ENCODE peak calls at places on chromosomes 13 and 19, in four cellular contexts. D, I, P and V are unnamed samples.

GRCh38 chr13:112765734-112766133 is 75.9 kb downstream of the ATP11A start:
- DNase-seq in D (no peak), P (no peak), I (no peak), V (no peak)

GRCh38 chr13:27644302-27644701 is 22.6 kb downstream of the POLR1D start:
- DNase-seq in I (peak), D (no peak), P (no peak), V (peak)

GRCh38 chr19:23905771-23906170 is 8.9 kb upstream of the ZNF726 start:
- DNase-seq in I (no peak), D (no peak), P (no peak), V (no peak)

GRCh38 chr13:91313103-91313502 is 34.4 kb upstream of the MIR17HG start:
- DNase-seq in I (no peak), D (no peak), P (no peak), V (no peak)

GRCh38 chr19:51440846-51441409 is 17.3 kb downstream of the SIGLEC8 start:
- DNase-seq in D (no peak), I (no peak), P (no peak), V (no peak)

GRCh38 chr19:5128251-5128931 is 159.5 kb downstream of the KDM4B start:
- DNase-seq in D (peak), P (no peak), I (peak), V (peak)

GRCh38 chr13:48686810-48687209 is 33.1 kb downstream of the CYSLTR2 start:
- DNase-seq in P (no peak), I (no peak), D (no peak), V (no peak)

GRCh38 chr19:53883741-53884140 is 1.7 kb downstream of the PRKCG start:
- DNase-seq in I (no peak), D (no peak), P (no peak), V (no peak)

GRCh38 chr13:87280139-87280538 is 391.0 kb upstream of the SLITRK5 start:
- DNase-seq in D (no peak), P (no peak), I (no peak), V (no peak)

GRCh38 chr19:4977299-4978174 is 8.6 kb downstream of the KDM4B start:
- DNase-seq in D (no peak), P (peak), I (peak), V (no peak)

GRCh38 chr19:58054792-58055482 is 4.1 kb upstream of the ZNF135 start:
- DNase-seq in D (no peak), I (peak), P (peak), V (no peak)

GRCh38 chr19:16222806-16223205 is 25.1 kb downstream of the AP1M1 start:
- DNase-seq in I (no peak), D (no peak), P (no peak), V (no peak)
- H3K27ac ChIP-seq in I (no peak), D (no peak), P (no peak), V (no peak)

DNA sequence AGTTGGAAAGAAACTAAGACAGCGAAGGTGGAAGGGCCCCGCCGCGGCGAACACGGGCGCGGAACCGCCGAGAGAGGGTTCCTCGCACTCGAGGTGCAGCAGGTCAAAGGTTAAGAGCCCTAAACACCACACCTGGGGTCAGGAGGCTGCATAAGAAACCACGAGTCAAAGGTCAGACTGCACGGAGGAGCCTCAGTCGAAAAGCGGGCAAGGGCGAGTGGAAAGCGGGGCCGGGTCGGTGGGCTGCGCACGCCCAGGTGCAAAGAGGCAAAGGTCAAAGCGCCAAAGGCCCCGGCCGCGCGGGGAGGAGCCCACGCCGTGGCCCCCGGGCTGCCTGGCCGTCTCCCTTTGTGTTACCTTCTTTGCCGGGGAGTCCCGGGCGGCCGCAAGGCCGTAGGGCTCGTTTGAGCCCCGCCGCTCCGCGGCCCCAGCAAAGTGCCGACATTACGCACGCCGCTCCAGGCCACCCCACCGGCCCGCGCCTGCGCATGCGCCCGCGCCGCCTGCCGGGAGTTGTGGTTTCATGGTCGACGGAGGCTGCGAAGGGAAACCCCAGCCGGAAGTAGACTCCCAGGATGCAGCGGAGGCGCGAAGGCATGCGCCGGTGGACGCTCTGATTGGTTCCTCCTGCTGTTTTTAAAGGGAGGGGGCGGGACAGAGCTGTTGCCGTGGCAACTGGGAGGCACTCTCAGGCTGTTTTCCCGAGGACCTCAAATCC is at the start of gene POLRMT:
- DNase-seq in P (peak), I (peak), D (peak), V (peak)
- TF ChIP-seq POLR2A in P (no peak), I (peak), D (peak), V (peak)

GRCh38 chr13:30438286-30438685 is 16.0 kb downstream of the UBE2L5 start:
- DNase-seq in P (no peak), D (no peak), I (no peak), V (no peak)

GRCh38 chr13:30446122-30446500 is 19.6 kb downstream of the HMGB1 start:
- DNase-seq in I (no peak), D (no peak), P (no peak), V (no peak)

GRCh38 chr13:30441304-30441703 is 19.0 kb downstream of the UBE2L5 start:
- DNase-seq in P (no peak), I (no peak), D (no peak), V (no peak)

GRCh38 chr13:30443957-30444404 is 21.7 kb downstream of the UBE2L5 start:
- DNase-seq in P (no peak), D (no peak), I (no peak), V (no peak)

DNA sequence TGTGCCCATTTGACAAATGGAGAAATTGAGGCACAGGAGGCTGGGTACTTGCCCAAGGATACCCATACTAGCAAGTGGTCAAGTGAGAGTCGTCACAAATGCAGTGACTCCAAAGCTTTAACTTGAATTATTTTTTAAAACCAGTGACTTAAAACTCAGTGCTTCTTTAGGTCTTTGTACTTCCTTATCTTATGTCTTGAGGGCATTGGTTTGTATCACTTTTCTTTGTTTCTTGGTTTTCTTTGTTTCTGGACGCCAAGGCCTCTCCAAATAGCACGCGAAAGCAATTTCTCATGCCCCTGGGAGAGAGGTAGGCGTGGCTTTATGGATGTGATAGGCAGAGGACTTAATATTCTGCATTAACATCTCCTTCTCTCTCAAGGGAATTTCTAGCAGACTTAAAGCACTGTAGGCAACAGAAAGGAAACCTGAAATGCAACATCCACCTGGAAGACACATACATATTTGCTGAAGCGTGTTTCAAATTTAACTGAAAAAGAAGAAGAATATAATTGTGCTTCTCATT is 20.6 kb downstream of the UBE2L5 start:
- DNase-seq in P (no peak), D (no peak), I (no peak), V (no peak)
- H3K27ac ChIP-seq in P (no peak), D (no peak), I (no peak), V (no peak)

GRCh38 chr19:8336665-8337064 is 6.4 kb downstream of the KANK3 start:
- DNase-seq in I (no peak), D (no peak), P (no peak), V (no peak)

GRCh38 chr19:8336072-8336569 is 6.9 kb downstream of the KANK3 start:
- DNase-seq in D (no peak), I (no peak), P (no peak), V (no peak)

GRCh38 chr19:8333771-8334457 is 9.1 kb downstream of the KANK3 start:
- DNase-seq in I (no peak), P (no peak), D (no peak), V (no peak)

GRCh38 chr19:8334458-8335342 is 8.4 kb downstream of the KANK3 start:
- DNase-seq in D (no peak), P (peak), I (no peak), V (peak)

DNA sequence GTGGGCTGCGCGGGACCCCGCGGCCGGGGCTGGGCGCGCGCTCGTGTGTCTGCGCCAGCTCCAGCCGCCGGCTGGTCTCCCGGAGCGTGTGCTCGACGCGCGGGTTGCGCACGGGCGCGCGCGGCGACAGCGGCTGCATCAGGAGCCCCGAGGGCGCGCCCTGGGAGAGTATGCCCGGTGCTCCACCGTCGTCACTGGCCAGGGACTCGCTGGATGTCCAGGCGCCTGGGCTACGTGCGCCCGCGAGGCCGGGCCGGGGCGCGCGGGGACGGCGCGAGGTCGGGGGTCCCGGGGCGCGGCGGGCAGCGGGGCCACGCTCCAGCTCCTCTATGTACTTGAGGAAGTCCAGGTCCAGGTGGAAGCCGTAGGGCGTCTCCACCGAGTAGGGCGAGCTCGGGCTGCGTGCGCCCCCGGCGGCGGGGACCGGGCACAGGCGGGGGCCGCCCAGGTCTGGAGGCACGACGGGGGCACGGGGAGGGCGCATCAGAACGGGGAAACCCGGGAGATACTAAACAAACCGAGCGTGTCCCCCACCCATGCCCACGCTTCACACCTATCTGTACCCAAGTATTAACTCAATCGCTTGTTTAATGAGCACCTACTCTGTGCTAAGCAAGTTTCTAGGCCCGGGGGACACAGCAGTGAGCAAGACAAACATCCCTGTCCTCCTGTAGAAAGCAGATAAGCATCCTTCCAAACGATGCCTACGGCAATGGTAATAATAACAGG is 7.6 kb downstream of the KANK3 start:
- DNase-seq in D (no peak), P (peak), I (no peak), V (no peak)
- TF ChIP-seq POLR2A in D (no peak), P (no peak), I (no peak), V (no peak)

DNA sequence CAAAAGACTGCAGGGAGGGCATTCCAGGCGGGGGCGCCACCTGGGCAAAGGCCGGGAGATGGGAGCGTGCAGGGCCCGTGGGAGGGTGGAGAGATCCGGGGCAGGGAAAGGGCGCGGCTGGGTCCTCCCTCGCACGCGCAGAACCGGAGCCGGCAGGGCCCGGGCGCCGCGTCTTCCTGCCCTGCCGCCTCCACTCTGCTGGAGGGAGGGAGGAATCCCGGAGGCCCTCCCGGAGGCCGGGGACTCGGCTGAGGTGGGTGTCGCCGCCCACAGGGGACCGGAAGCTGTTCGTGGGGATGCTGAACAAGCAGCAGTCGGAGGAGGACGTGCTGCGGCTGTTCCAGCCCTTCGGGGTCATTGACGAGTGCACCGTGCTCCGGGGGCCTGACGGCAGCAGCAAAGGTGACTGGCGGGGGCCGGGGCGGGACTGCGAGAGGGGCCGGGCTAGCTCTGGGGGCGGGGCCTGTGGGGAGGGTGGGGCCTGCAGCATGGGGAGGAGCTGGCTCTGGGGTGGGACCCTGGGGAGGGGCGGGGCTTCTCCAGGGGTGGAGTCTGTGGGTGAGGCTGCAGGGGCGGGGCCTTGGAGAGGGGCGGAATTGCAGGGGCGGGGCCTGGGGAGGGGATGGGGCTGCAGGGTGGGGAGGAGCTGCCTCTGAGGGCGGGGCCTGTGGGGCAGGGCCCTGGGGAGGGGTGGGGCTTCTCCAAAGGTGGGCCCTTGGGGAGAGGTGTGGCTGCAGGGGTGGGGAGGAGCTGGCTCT is 51.3 kb downstream of the CELF5 start:
- DNase-seq in D (no peak), P (peak), I (peak), V (peak)
- H3K27ac ChIP-seq in D (no peak), P (peak), I (no peak), V (no peak)

GRCh38 chr13:42049454-42049780 is 969 bp downstream of the DGKH start:
- DNase-seq in P (no peak), I (no peak), D (no peak), V (no peak)
- TF ChIP-seq POLR2A in P (no peak), I (no peak), D (no peak), V (no peak)

DNA sequence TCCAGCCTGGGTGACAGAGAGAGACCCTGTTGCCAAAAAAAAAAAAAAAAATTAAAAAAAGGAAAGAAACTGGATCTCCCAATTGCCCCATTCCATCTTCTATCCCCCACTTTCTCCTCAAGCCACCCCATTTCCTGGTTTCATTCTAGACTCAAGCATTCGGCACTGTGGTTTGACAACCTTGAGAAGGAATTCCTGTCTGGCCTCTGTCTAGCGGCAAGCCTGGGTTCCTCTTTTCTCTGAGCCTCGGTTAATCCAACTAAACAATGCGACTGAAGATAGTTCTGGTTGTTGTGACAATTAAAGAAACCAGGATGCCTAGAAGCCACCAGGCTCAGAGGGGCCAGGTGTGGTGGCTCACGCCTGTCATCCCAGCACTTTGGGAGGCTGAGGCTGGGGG is 3.3 kb upstream of the C3 start:
- DNase-seq in P (no peak), I (no peak), D (no peak), V (no peak)
- H3K27ac ChIP-seq in P (peak), I (peak), D (no peak), V (peak)